ENCODE peak calls at places on chromosome X, in six cellular contexts. Q is neural progenitor cell, M is thyroid gland, B is body of pancreas, X is uterus, G is tibial artery. W is an unnamed sample.

GRCh38 chrX:135327299-135327698 is 18.0 kb downstream of the ETDC start:
- DNase-seq in X (no peak), G (no peak), M (no peak), Q (no peak), B (no peak), W (no peak)

GRCh38 chrX:130285069-130285620 is 16.4 kb upstream of the ZNF280C start:
- DNase-seq in G (no peak), X (no peak), B (no peak), M (no peak), Q (no peak), W (no peak)

GRCh38 chrX:148380614-148381561 is 119.5 kb upstream of the AFF2 start:
- DNase-seq in B (no peak), G (no peak), X (no peak), Q (no peak), M (no peak), W (peak; percentile 11)

GRCh38 chrX:141989134-141989533 is 85.4 kb downstream of the MAGEC1 start:
- DNase-seq in B (no peak), Q (no peak), M (peak; percentile 1), X (no peak), G (no peak), W (no peak)

GRCh38 chrX:127138218-127138617 is 318.7 kb downstream of the PRR32 start:
- DNase-seq in X (no peak), G (no peak), Q (no peak), B (no peak), M (no peak), W (no peak)

GRCh38 chrX:7372843-7373525 is 225.0 kb upstream of the PUDP start:
- DNase-seq in X (no peak), B (no peak), G (no peak), Q (no peak), M (no peak), W (no peak)

GRCh38 chrX:3501833-3502535 is 155.5 kb upstream of the MXRA5 start:
- DNase-seq in M (peak; percentile 45), X (no peak), Q (no peak), G (no peak), B (no peak), W (no peak)

GRCh38 chrX:71128915-71129765 is 10.7 kb downstream of the MED12 start:
- DNase-seq in X (peak; percentile 64), Q (peak; percentile 62), M (peak; percentile 54), G (peak; percentile 51), B (peak; percentile 74), W (peak; percentile 77)

GRCh38 chrX:131910565-131910964 is 112.5 kb upstream of the STK26 start:
- DNase-seq in M (no peak), G (no peak), Q (no peak), B (no peak), X (no peak), W (no peak)

GRCh38 chrX:10133980-10134676 is 22.6 kb upstream of the CLCN4 start:
- DNase-seq in M (no peak), X (no peak), Q (no peak), G (no peak), B (no peak), W (no peak)

GRCh38 chrX:28576117-28576516 is 11.1 kb upstream of the IL1RAPL1 start:
- DNase-seq in Q (no peak), B (no peak), X (no peak), G (no peak), M (no peak), W (no peak)

GRCh38 chrX:68238568-68238967 is 194.7 kb downstream of the OPHN1 start:
- DNase-seq in G (no peak), X (no peak), B (no peak), M (no peak), Q (peak; percentile 21), W (no peak)

GRCh38 chrX:96407501-96407900 is 277.1 kb upstream of the DIAPH2 start:
- DNase-seq in B (peak; percentile 30), M (no peak), X (no peak), G (no peak), Q (no peak), W (no peak)

GRCh38 chrX:133985164-133986007 is at the start of gene GPC3:
- DNase-seq in B (peak; percentile 31), X (peak; percentile 47), G (no peak), M (peak; percentile 25), Q (peak; percentile 87), W (peak; percentile 27)

GRCh38 chrX:56402207-56402606 is 161.2 kb upstream of the UBQLN2 start:
- DNase-seq in M (no peak), G (no peak), Q (no peak), X (no peak), B (no peak), W (no peak)

GRCh38 chrX:122943918-122944317 is 240.2 kb upstream of the GRIA3 start:
- DNase-seq in B (no peak), Q (no peak), X (no peak), G (no peak), M (no peak), W (no peak)

GRCh38 chrX:65406532-65406931 is 128.1 kb downstream of the LAS1L start:
- DNase-seq in G (no peak), X (no peak), B (no peak), Q (peak; percentile 2), M (no peak), W (no peak)

GRCh38 chrX:119479845-119480244 is 11.6 kb downstream of the SLC25A5 start:
- DNase-seq in G (no peak), B (no peak), Q (no peak), X (no peak), M (no peak), W (no peak)

GRCh38 chrX:105375816-105376215 is 155.3 kb upstream of the TEX13A start:
- DNase-seq in M (no peak), Q (no peak), G (no peak), X (no peak), B (no peak), W (no peak)

GRCh38 chrX:63918611-63919010 is 133.6 kb upstream of the ARHGEF9 start:
- DNase-seq in X (no peak), B (no peak), M (no peak), Q (peak; percentile 4), G (no peak), W (no peak)

GRCh38 chrX:129755779-129756650 is 17.2 kb downstream of the XPNPEP2 start:
- DNase-seq in B (no peak), M (no peak), X (no peak), G (no peak), Q (peak; percentile 36), W (no peak)

GRCh38 chrX:70434914-70435586 is 9.6 kb upstream of the DLG3 start:
- DNase-seq in X (peak; percentile 48), M (no peak), B (no peak), G (peak; percentile 54), Q (peak; percentile 10), W (no peak)

GRCh38 chrX:152139589-152139988 is 1.2 kb upstream of the MAGEA10 start:
- DNase-seq in M (no peak), B (no peak), X (no peak), G (no peak), Q (no peak), W (no peak)

GRCh38 chrX:97854071-97854470 is 970.4 kb downstream of the RPA4 start:
- DNase-seq in B (no peak), G (no peak), X (no peak), M (no peak), Q (no peak), W (no peak)

GRCh38 chrX:15738686-15739016 is 581 bp downstream of the CA5B start:
- DNase-seq in X (no peak), G (no peak), M (no peak), Q (no peak), B (no peak), W (no peak)

GRCh38 chrX:15737957-15738685 is at the start of gene CA5B:
- DNase-seq in B (peak; percentile 98), G (peak; percentile 91), X (peak; percentile 95), Q (peak; percentile 98), M (peak; percentile 91), W (peak; percentile 99)

GRCh38 chrX:15739886-15740285 is 1.8 kb downstream of the CA5B start:
- DNase-seq in B (no peak), X (no peak), M (no peak), Q (no peak), G (no peak), W (no peak)

DNA sequence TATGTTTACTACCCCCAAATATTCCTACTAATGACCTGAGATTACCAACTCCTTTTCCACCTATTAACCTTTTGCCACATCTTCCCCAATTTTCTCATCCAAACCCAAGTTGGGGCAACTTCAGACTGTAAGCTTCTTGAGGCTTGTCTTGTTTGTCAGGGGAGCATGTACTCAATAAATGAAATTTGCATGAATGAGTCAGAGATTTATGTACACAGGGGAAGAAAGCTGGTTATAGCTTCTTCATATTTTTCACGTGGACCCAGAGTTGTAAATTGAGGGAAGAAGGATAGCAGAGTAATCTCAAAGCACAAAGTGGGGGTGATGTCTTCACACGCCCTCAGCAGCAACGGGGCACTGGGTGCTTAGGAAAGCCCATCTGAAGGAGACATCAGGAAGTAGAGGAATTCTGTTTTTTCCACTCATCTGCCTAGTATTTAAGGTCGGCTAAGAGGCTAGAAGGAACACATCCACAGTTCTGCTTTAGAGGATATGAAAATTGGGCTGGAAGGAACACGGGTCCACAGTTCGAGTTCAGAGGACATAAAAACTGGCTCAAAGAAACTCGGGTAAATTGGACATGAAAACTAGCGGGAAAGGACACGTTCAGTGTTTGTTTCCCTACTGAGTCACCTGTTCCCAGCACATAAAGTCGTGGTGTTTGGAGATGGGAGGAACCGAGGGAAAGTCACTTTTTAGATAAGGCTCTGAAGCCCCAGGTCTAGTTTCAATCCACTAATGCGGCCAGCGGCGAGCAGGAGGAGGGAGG is 698 bp upstream of the CA5B start:
- DNase-seq in B (no peak), X (no peak), G (no peak), Q (no peak), M (no peak), W (no peak)
- H3K4me1 ChIP-seq in B (peaks cover 17% of the 10 kb centered on the region), X (no peaks in the 10 kb centered on the region), G (peaks cover 11% of the 10 kb centered on the region), Q (peaks cover 6% of the 10 kb centered on the region), M (no peaks in the 10 kb centered on the region), W (peaks cover 4% of the 10 kb centered on the region)

GRCh38 chrX:1554469-1555210 is 17.7 kb upstream of the P2RY8 start:
- DNase-seq in M (no peak), X (no peak), G (no peak), B (no peak), Q (no peak), W (no peak)
- H3K4me1 ChIP-seq in M (no peaks in the 10 kb centered on the region), X (no peaks in the 10 kb centered on the region), G (no peaks in the 10 kb centered on the region), B (no peaks in the 10 kb centered on the region), Q (no peaks in the 10 kb centered on the region), W (no peaks in the 10 kb centered on the region)

GRCh38 chrX:40005290-40006011 is 92.3 kb downstream of the BCOR start:
- DNase-seq in M (no peak), B (no peak), Q (peak; percentile 28), X (peak; percentile 44), G (no peak), W (no peak)
- H3K4me1 ChIP-seq in M (no peaks in the 10 kb centered on the region), B (peaks cover 6% of the 10 kb centered on the region), Q (peaks cover 51% of the 10 kb centered on the region), X (no peaks in the 10 kb centered on the region), G (peaks cover 42% of the 10 kb centered on the region), W (no peaks in the 10 kb centered on the region)

GRCh38 chrX:20437678-20438077 is 171.0 kb upstream of the RPS6KA3 start:
- DNase-seq in B (no peak), X (no peak), G (no peak), Q (no peak), M (no peak), W (no peak)

GRCh38 chrX:20441123-20441522 is 174.4 kb upstream of the RPS6KA3 start:
- DNase-seq in B (no peak), G (no peak), Q (no peak), M (no peak), X (no peak), W (no peak)

GRCh38 chrX:20442597-20442996 is 175.9 kb upstream of the RPS6KA3 start:
- DNase-seq in G (peak; percentile 72), Q (peak; percentile 86), X (peak; percentile 58), B (peak; percentile 85), M (peak; percentile 83), W (peak; percentile 90)

GRCh38 chrX:20435913-20436312 is 169.2 kb upstream of the RPS6KA3 start:
- DNase-seq in M (no peak), X (no peak), Q (no peak), B (no peak), G (no peak), W (no peak)

GRCh38 chrX:20438871-20439526 is 172.3 kb upstream of the RPS6KA3 start:
- DNase-seq in X (no peak), B (no peak), Q (no peak), G (no peak), M (peak; percentile 3), W (no peak)
- H3K4me1 ChIP-seq in X (no peaks in the 10 kb centered on the region), B (no peaks in the 10 kb centered on the region), Q (no peaks in the 10 kb centered on the region), G (no peaks in the 10 kb centered on the region), M (no peaks in the 10 kb centered on the region), W (no peaks in the 10 kb centered on the region)